ENCODE peak calls at places on chromosomes 7 and 10, in five cellular contexts. One of them, this sample, is unnamed.

GRCh38 chr10:10591682-10592412 is 425.8 kb upstream of the CELF2 start:
- DNase-seq in A549: no peak
- DNase-seq in breast epithelium: no peak
- DNase-seq in uterus: no peak
- DNase-seq in HCT116: no peak
- DNase-seq in this sample: no peak

GRCh38 chr10:98045785-98046389 is 15.5 kb upstream of the CRTAC1 start:
- DNase-seq in A549: peak; percentile 76
- DNase-seq in breast epithelium: no peak
- DNase-seq in uterus: peak; percentile 27
- DNase-seq in HCT116: peak; percentile 60
- DNase-seq in this sample: peak; percentile 64

GRCh38 chr10:103717341-103718246 is 137.8 kb downstream of the SH3PXD2A start:
- DNase-seq in A549: no peak
- DNase-seq in breast epithelium: no peak
- DNase-seq in uterus: no peak
- DNase-seq in HCT116: no peak
- DNase-seq in this sample: no peak

GRCh38 chr10:124142960-124143359 is 49.6 kb upstream of the CHST15 start:
- DNase-seq in A549: no peak
- DNase-seq in breast epithelium: no peak
- DNase-seq in uterus: no peak
- DNase-seq in HCT116: no peak
- DNase-seq in this sample: no peak

GRCh38 chr10:115001506-115002381 is 63.7 kb downstream of the TRUB1 start:
- DNase-seq in A549: no peak
- DNase-seq in breast epithelium: no peak
- DNase-seq in uterus: peak; percentile 16
- DNase-seq in HCT116: no peak
- DNase-seq in this sample: no peak

GRCh38 chr7:30988346-30989005 is 24.7 kb downstream of the GHRHR start:
- DNase-seq in A549: no peak
- DNase-seq in breast epithelium: peak; percentile 28
- DNase-seq in uterus: peak; percentile 56
- DNase-seq in HCT116: no peak
- DNase-seq in this sample: peak; percentile 54

GRCh38 chr10:88114368-88114767 is 250.9 kb downstream of the PTEN start:
- DNase-seq in A549: peak; percentile 62
- DNase-seq in breast epithelium: no peak
- DNase-seq in uterus: peak; percentile 19
- DNase-seq in HCT116: peak; percentile 35
- DNase-seq in this sample: no peak

GRCh38 chr7:12584940-12585339 is 14.4 kb downstream of the SCIN start:
- DNase-seq in A549: no peak
- DNase-seq in breast epithelium: no peak
- DNase-seq in uterus: no peak
- DNase-seq in HCT116: no peak
- DNase-seq in this sample: no peak

GRCh38 chr10:22435650-22436049 is 90.4 kb downstream of the SPAG6 start:
- DNase-seq in A549: no peak
- DNase-seq in breast epithelium: no peak
- DNase-seq in uterus: no peak
- DNase-seq in HCT116: no peak
- DNase-seq in this sample: no peak

GRCh38 chr7:133484135-133484534 is 231.3 kb downstream of the EXOC4 start:
- DNase-seq in A549: no peak
- DNase-seq in breast epithelium: no peak
- DNase-seq in uterus: no peak
- DNase-seq in HCT116: no peak
- DNase-seq in this sample: no peak

GRCh38 chr7:139695616-139696015 is 82.2 kb downstream of the HIPK2 start:
- DNase-seq in A549: no peak
- DNase-seq in breast epithelium: no peak
- DNase-seq in uterus: no peak
- DNase-seq in HCT116: no peak
- DNase-seq in this sample: no peak

DNA sequence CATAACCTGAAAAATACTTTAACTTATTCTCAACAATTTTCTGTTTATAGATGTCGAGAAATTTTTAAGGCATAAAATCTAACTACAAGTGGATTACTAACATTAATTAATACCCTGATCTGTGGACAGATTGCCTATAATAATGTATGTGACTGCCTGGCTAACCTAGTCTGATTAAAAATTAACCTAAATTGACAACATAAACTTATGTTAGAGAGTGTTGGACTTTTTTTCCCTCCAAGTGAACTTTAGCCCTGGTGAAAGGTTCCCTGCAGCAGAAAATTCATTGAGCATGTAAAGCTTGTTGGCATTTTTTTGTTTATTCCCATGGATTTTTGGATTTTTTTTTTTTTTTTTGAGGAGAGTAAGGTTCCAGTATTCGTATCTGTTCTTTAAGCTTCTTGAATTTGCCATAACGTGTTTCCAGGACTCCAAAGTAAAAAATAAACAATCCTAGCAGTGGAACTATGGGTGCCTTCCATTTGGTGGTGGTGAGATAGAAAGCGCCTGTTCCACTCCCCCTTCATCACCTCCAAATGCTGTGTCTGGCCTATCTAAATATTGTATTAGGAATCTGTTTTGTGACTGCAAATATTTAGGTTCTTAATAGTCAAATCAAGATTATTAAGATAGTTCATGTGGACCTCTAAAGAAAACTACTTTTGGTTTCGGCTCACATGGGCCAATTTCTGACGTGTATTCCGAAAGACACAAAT is 36.1 kb downstream of the NET1 start:
- DNase-seq in A549: no peak
- DNase-seq in breast epithelium: no peak
- DNase-seq in uterus: no peak
- DNase-seq in HCT116: no peak
- DNase-seq in this sample: no peak
- TF ChIP-seq POLR2A in A549: no peak
- TF ChIP-seq POLR2A in breast epithelium: no peak
- TF ChIP-seq POLR2A in uterus: no peak
- TF ChIP-seq POLR2A in HCT116: no peak
- TF ChIP-seq POLR2A in this sample: no peak

GRCh38 chr7:107503667-107504066 is 33.8 kb downstream of the GPR22 start:
- DNase-seq in A549: no peak
- DNase-seq in breast epithelium: no peak
- DNase-seq in uterus: no peak
- DNase-seq in HCT116: no peak
- DNase-seq in this sample: no peak

GRCh38 chr7:107506683-107507339 is 37.0 kb downstream of the GPR22 start:
- DNase-seq in A549: no peak
- DNase-seq in breast epithelium: peak; percentile 45
- DNase-seq in uterus: no peak
- DNase-seq in HCT116: peak; percentile 28
- DNase-seq in this sample: peak; percentile 4

GRCh38 chr7:107505362-107505761 is 35.5 kb downstream of the GPR22 start:
- DNase-seq in A549: no peak
- DNase-seq in breast epithelium: no peak
- DNase-seq in uterus: no peak
- DNase-seq in HCT116: no peak
- DNase-seq in this sample: no peak

GRCh38 chr7:107502797-107503196 is 32.9 kb downstream of the GPR22 start:
- DNase-seq in A549: no peak
- DNase-seq in breast epithelium: no peak
- DNase-seq in uterus: no peak
- DNase-seq in HCT116: no peak
- DNase-seq in this sample: no peak

DNA sequence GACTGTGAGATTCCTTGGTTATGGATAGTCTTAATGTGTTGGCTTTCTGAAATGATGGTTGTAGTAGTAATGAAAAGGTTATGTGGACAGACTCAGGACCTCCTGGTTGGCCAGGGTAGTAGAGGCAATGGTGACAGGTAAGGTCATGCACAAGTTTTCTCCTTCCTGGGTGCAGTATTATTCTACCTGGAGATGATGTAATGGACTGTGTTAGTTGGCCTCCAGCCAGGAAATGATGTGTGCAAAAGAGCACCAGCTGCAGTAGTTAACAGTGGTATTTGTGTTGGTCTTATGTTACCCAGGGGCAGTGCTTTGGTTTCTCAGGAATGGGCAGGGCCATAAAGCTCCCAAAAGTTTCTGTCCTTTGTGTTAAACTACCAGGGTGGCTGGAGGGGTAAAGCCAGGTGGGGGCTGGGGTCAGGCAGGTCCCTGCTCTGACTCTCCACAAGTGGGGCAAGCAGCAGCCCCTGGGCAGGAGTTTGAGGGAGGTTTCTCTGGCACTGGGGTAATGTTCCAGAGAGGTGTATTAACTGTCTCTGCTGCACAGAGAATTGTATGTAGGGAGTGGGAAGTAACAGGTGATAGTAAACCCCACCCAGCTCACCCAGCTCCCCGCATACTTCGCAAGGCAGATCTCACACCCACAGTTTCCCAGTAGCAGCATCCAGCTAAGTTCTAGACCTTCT is 36.3 kb downstream of the GPR22 start:
- DNase-seq in A549: no peak
- DNase-seq in breast epithelium: no peak
- DNase-seq in uterus: no peak
- DNase-seq in HCT116: no peak
- DNase-seq in this sample: no peak
- TF ChIP-seq POLR2A in A549: no peak
- TF ChIP-seq POLR2A in breast epithelium: no peak
- TF ChIP-seq POLR2A in uterus: no peak
- TF ChIP-seq POLR2A in HCT116: no peak
- TF ChIP-seq POLR2A in this sample: no peak

GRCh38 chr10:99930731-99931550 is 78.8 kb downstream of the DNMBP start:
- DNase-seq in A549: peak; percentile 75
- DNase-seq in breast epithelium: peak; percentile 53
- DNase-seq in uterus: no peak
- DNase-seq in HCT116: peak; percentile 89
- DNase-seq in this sample: no peak

GRCh38 chr10:99929360-99929759 is 80.4 kb downstream of the DNMBP start:
- DNase-seq in A549: no peak
- DNase-seq in breast epithelium: no peak
- DNase-seq in uterus: no peak
- DNase-seq in HCT116: no peak
- DNase-seq in this sample: no peak

GRCh38 chr10:99924856-99925255 is 84.9 kb downstream of the DNMBP start:
- DNase-seq in A549: no peak
- DNase-seq in breast epithelium: no peak
- DNase-seq in uterus: no peak
- DNase-seq in HCT116: no peak
- DNase-seq in this sample: no peak

GRCh38 chr10:99926925-99927718 is 82.6 kb downstream of the DNMBP start:
- DNase-seq in A549: no peak
- DNase-seq in breast epithelium: no peak
- DNase-seq in uterus: peak; percentile 63
- DNase-seq in HCT116: no peak
- DNase-seq in this sample: no peak

GRCh38 chr10:99927719-99928280 is 81.9 kb downstream of the DNMBP start:
- DNase-seq in A549: no peak
- DNase-seq in breast epithelium: no peak
- DNase-seq in uterus: no peak
- DNase-seq in HCT116: no peak
- DNase-seq in this sample: no peak
- TF ChIP-seq POLR2A in A549: no peak
- TF ChIP-seq POLR2A in breast epithelium: no peak
- TF ChIP-seq POLR2A in uterus: no peak
- TF ChIP-seq POLR2A in HCT116: no peak
- TF ChIP-seq POLR2A in this sample: no peak

GRCh38 chr10:69800109-69800508 is 1.6 kb upstream of the COL13A1 start:
- DNase-seq in A549: peak; percentile 72
- DNase-seq in breast epithelium: no peak
- DNase-seq in uterus: no peak
- DNase-seq in HCT116: peak; percentile 67
- DNase-seq in this sample: peak; percentile 77

GRCh38 chr10:69802424-69803161 is 887 bp downstream of the COL13A1 start:
- DNase-seq in A549: no peak
- DNase-seq in breast epithelium: no peak
- DNase-seq in uterus: peak; percentile 40
- DNase-seq in HCT116: no peak
- DNase-seq in this sample: no peak

GRCh38 chr10:69801094-69801433 is 642 bp upstream of the COL13A1 start:
- DNase-seq in A549: peak; percentile 88
- DNase-seq in breast epithelium: peak; percentile 26
- DNase-seq in uterus: peak; percentile 25
- DNase-seq in HCT116: peak; percentile 60
- DNase-seq in this sample: peak; percentile 78

GRCh38 chr10:69800665-69801064 is 1.0 kb upstream of the COL13A1 start:
- DNase-seq in A549: no peak
- DNase-seq in breast epithelium: no peak
- DNase-seq in uterus: no peak
- DNase-seq in HCT116: no peak
- DNase-seq in this sample: no peak

DNA sequence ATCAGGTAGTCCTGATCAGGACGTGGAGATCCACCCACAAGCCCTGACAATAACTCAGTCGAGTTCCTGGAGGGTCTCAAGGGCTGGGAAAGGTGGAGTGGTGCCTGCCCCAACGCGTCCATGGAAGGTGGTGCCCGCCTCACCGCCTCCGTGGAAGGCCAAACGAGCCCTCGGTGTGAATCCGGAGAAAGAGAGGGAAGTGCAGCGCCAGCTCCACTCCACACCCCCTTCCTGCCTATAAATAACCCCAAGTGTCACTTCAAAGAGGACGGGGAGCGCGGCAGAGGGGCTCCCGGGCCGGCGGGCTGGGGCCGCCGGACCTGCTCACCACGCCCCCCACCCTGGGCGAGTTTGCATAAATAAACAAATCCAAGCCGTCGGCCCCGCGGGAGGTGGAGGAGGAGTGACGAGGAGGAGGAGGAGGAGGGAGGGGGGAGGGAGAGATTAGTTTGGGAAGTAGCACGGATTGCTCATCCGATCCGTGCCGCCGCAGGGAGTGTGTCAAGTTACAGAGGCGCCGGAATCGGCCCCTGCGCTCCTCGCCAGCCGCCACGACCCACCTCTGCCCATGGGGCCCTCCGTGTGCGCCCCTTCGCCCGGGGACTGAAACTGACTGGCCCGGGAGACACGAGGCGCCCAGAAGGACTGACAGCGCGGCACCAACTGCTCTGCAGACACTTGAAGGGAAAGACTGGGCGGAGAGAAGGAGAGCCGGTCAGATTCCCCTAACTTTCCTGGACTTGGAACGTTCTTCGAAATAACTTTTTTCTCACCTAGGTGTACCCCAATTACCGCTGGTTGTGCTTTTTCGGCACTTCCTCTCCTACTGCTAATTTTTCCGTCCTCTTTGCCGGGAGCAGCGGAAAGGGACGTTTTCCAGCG is at the start of gene COL13A1:
- DNase-seq in A549: peak; percentile 58
- DNase-seq in breast epithelium: no peak
- DNase-seq in uterus: peak; percentile 29
- DNase-seq in HCT116: peak; percentile 71
- DNase-seq in this sample: peak; percentile 95
- TF ChIP-seq POLR2A in A549: no peak
- TF ChIP-seq POLR2A in breast epithelium: no peak
- TF ChIP-seq POLR2A in uterus: no peak
- TF ChIP-seq POLR2A in HCT116: no peak
- TF ChIP-seq POLR2A in this sample: peak; percentile 42

This sample was measured in H54.